ENCODE peak calls at places on chromosomes 4 and X, in ten cellular contexts. D is OCI-LY7, N is K562, V is hepatocyte, F is mucosa of descending colon, E is Caco-2, J is HCT116, H is thoracic aorta, Y is heart right ventricle, Z is fibroblast of lung. Q is an unnamed sample. For H3K36me3, the result is how much of the 10 kb centered on the place peaks cover.

GRCh38 chrX:114087543-114087942 is 496.3 kb upstream of the HTR2C start:
- DNase-seq in D (no peak), N (no peak), V (no peak), F (no peak), E (no peak), J (no peak), H (no peak), Y (no peak), Z (no peak), Q (no peak)

GRCh38 chr4:31655328-31655727 is 935.2 kb downstream of the PCDH7 start:
- DNase-seq in D (no peak), N (no peak), V (no peak), F (no peak), E (no peak), J (no peak), H (no peak), Y (no peak), Z (peak), Q (no peak)

GRCh38 chrX:30905325-30905724 is 16.3 kb upstream of the TAB3 start:
- DNase-seq in D (no peak), N (no peak), V (no peak), F (no peak), E (no peak), J (no peak), H (no peak), Y (no peak), Z (no peak), Q (no peak)

GRCh38 chr4:34422472-34422871 is 1821.8 kb downstream of the ARAP2 start:
- DNase-seq in D (no peak), N (no peak), V (peak), F (no peak), E (no peak), J (no peak), H (no peak), Y (no peak), Z (peak), Q (no peak)

GRCh38 chr4:83358410-83358809 is 23.8 kb upstream of the HPSE start:
- DNase-seq in D (no peak), N (no peak), V (peak), F (no peak), E (no peak), J (no peak), H (no peak), Y (no peak), Z (peak), Q (peak)

GRCh38 chr4:52657630-52658501 is 1.2 kb downstream of the USP46 start:
- DNase-seq in D (peak), N (peak), V (peak), F (no peak), E (no peak), J (peak), H (no peak), Y (no peak), Z (peak), Q (no peak)

GRCh38 chr4:4395849-4396627 is 9.1 kb downstream of the NSG1 start:
- DNase-seq in D (peak), N (no peak), V (peak), F (no peak), E (no peak), J (no peak), H (no peak), Y (no peak), Z (peak), Q (no peak)

GRCh38 chr4:144709793-144710525 is 64.0 kb downstream of the HHIP start:
- DNase-seq in D (no peak), N (no peak), V (peak), F (no peak), E (no peak), J (peak), H (no peak), Y (peak), Z (no peak), Q (peak)

GRCh38 chr4:105944535-105944934 is 49.3 kb downstream of the NPNT start:
- DNase-seq in D (no peak), N (no peak), V (no peak), F (no peak), E (no peak), J (no peak), H (no peak), Y (peak), Z (peak), Q (no peak)

GRCh38 chrX:140712413-140713173 is 3.0 kb downstream of the LINC00632 start:
- DNase-seq in D (no peak), N (no peak), V (peak), F (peak), E (peak), J (no peak), H (peak), Y (peak), Z (peak), Q (peak)

GRCh38 chr4:65482410-65482809 is 187.9 kb downstream of the EPHA5 start:
- DNase-seq in D (no peak), N (no peak), V (no peak), F (no peak), E (no peak), J (no peak), H (no peak), Y (no peak), Z (no peak), Q (peak)

GRCh38 chr4:165838575-165838974 is 34.5 kb upstream of the TLL1 start:
- DNase-seq in D (no peak), N (no peak), V (no peak), F (no peak), E (no peak), J (no peak), H (no peak), Y (peak), Z (no peak), Q (no peak)

GRCh38 chr4:104015680-104016079 is 295.9 kb upstream of the TACR3 start:
- DNase-seq in D (peak), N (no peak), V (peak), F (no peak), E (no peak), J (peak), H (no peak), Y (no peak), Z (no peak), Q (no peak)

GRCh38 chrX:112866175-112866574 is 25.5 kb upstream of the AMOT start:
- DNase-seq in D (no peak), N (no peak), V (peak), F (no peak), E (no peak), J (no peak), H (no peak), Y (no peak), Z (peak), Q (no peak)

GRCh38 chrX:26918633-26919032 is 544.5 kb downstream of the PPP4R3C start:
- DNase-seq in D (peak), N (no peak), V (peak), F (no peak), E (peak), J (peak), H (no peak), Y (no peak), Z (peak), Q (no peak)

GRCh38 chr4:140567722-140568121 is 1.0 kb downstream of the UCP1 start:
- DNase-seq in D (no peak), N (no peak), V (peak), F (peak), E (no peak), J (no peak), H (no peak), Y (no peak), Z (peak), Q (no peak)

GRCh38 chr4:145484240-145484846 is 2.7 kb downstream of the SMAD1 start:
- DNase-seq in D (no peak), N (no peak), V (no peak), F (no peak), E (no peak), J (no peak), H (no peak), Y (no peak), Z (no peak), Q (no peak)

DNA sequence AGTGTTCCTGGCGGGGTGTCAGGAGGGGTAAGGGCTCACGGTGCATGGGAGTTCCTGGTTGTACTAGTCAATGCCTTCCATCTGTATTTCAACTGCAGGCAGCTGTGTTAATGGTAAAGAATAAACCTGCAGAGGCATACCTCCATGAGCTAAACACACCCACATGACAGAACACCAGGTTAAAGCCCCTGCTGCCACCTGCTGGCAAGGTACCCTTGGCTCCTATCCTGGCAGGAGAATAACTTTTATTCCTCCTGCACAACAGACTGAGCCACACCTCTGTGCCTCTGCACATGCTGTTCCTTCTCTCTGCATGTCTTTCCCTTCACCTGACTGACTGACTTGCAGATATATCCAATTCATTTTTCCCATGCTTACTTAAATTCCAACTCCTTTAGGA is 11.1 kb downstream of the ITIH6 start:
- DNase-seq in D (peak), N (no peak), V (no peak), F (peak), E (no peak), J (no peak), H (no peak), Y (no peak), Z (no peak), Q (no peak)
- TF ChIP-seq CTCF in D (peak), N (peak), V (peak), F (no peak), E (peak), J (peak), H (no peak), Y (peak), Z (no peak), Q (no peak)

GRCh38 chrX:41144873-41145272 is 59.6 kb downstream of the USP9X start:
- DNase-seq in D (no peak), N (no peak), V (no peak), F (no peak), E (no peak), J (no peak), H (no peak), Y (no peak), Z (no peak), Q (no peak)

GRCh38 chrX:41145920-41146608 is 60.8 kb downstream of the USP9X start:
- DNase-seq in D (no peak), N (no peak), V (peak), F (no peak), E (no peak), J (peak), H (no peak), Y (no peak), Z (peak), Q (peak)

GRCh38 chrX:41150043-41150442 is 64.8 kb downstream of the USP9X start:
- DNase-seq in D (no peak), N (no peak), V (no peak), F (no peak), E (no peak), J (no peak), H (no peak), Y (no peak), Z (no peak), Q (no peak)

GRCh38 chrX:41152221-41152620 is 67.0 kb downstream of the USP9X start:
- DNase-seq in D (no peak), N (no peak), V (no peak), F (no peak), E (no peak), J (no peak), H (no peak), Y (no peak), Z (no peak), Q (no peak)

DNA sequence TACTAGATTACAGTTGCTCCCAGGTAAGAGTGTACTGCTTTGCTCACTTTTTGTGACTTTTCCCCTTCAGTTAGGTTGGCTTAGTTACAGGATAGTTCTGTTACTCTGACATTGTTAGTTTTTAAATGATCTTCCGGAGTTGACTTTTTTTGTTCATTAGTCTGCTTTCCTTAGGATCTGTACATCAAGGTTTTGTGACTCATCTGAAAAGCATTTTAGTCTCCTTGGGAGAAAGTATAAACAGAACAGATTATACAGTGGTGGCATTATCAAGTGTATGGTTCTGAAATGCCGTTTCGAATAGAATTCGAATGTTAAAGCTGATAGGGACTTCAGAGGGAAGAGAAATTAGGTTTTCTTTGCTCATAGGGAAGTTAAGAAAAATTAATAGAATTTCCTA is 63.3 kb downstream of the USP9X start:
- DNase-seq in D (no peak), N (no peak), V (no peak), F (no peak), E (no peak), J (no peak), H (no peak), Y (no peak), Z (peak), Q (peak)
- H3K36me3 ChIP-seq in D (half or more), N (half or more), V (under half), F (under half), E (under half), J (under half), H (under half), Y (half or more), Z (under half), Q (under half)

DNA sequence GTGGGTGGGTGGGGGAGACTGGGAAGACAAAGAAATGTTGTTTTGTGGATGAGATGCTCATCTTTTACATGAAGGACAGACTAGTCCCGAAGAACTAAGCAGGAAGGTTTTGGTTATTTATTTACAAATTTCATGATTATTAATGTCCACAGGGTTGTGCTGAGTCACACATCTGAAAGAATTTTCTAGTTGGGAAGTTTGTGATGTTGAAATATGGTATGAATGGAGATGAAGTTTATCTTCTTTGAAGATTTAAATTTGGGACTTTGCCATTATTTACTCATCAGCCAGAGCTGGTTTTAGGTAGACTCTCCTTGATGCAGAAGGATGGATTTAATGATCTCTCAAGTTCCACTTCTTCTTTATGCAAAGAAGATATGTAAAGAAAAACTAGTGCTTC is 75.5 kb downstream of the MOSPD2 start:
- DNase-seq in D (no peak), N (no peak), V (no peak), F (no peak), E (no peak), J (no peak), H (no peak), Y (no peak), Z (no peak), Q (no peak)
- H3K4me3 ChIP-seq in D (no peak), N (no peak), V (no peak), F (no peak), E (no peak), J (no peak), H (no peak), Y (no peak), Z (no peak), Q (no peak)

GRCh38 chr4:156378053-156378665 is 424.5 kb upstream of the CTSO start:
- DNase-seq in D (peak), N (no peak), V (peak), F (no peak), E (no peak), J (peak), H (no peak), Y (peak), Z (peak), Q (no peak)
- TF ChIP-seq CTCF in D (peak), N (no peak), V (peak), F (peak), E (no peak), J (peak), H (peak), Y (peak), Z (peak), Q (peak)

DNA sequence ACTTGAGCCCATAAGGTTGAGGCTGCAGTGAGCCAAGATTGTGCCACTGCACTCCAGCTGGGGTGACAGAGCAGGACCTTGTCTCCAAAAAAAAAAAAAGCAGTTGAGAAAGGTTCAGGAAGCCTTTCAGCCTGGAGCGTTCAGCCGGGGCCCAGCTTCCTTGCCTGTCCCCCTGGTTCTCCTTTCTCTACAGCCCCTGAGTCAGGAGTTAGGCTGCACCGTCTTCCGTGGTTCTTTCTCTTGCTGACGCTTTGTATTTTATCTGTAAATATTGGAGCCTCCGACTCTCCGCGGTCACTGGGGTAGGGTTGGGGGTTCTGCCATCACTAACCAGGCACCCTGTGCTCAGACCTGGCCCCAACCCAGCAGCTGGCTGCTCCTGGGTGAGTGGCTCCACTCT is 13.8 kb upstream of the UVSSA start:
- DNase-seq in D (no peak), N (no peak), V (no peak), F (no peak), E (no peak), J (no peak), H (no peak), Y (no peak), Z (no peak), Q (no peak)
- H3K36me3 ChIP-seq in D (half or more), N (half or more), V (under half), F (under half), E (under half), J (under half), H (under half), Y (half or more), Z (under half), Q (under half)

GRCh38 chr4:56531149-56531770 is 25.7 kb downstream of the ARL9 start:
- DNase-seq in D (no peak), N (no peak), V (no peak), F (no peak), E (no peak), J (no peak), H (no peak), Y (no peak), Z (no peak), Q (no peak)

GRCh38 chr4:56535915-56536314 is 30.3 kb downstream of the ARL9 start:
- DNase-seq in D (no peak), N (no peak), V (no peak), F (no peak), E (no peak), J (no peak), H (no peak), Y (no peak), Z (no peak), Q (no peak)

GRCh38 chr4:56532239-56532638 is 26.6 kb downstream of the ARL9 start:
- DNase-seq in D (no peak), N (no peak), V (no peak), F (no peak), E (no peak), J (no peak), H (no peak), Y (no peak), Z (no peak), Q (no peak)

GRCh38 chr4:56530269-56531148 is 24.9 kb downstream of the ARL9 start:
- DNase-seq in D (no peak), N (peak), V (peak), F (peak), E (peak), J (peak), H (peak), Y (peak), Z (peak), Q (peak)

GRCh38 chr4:56531823-56532222 is 26.2 kb downstream of the ARL9 start:
- DNase-seq in D (no peak), N (no peak), V (no peak), F (no peak), E (no peak), J (no peak), H (no peak), Y (no peak), Z (no peak), Q (no peak)
- H3K4me3 ChIP-seq in D (no peak), N (peak), V (no peak), F (no peak), E (no peak), J (no peak), H (no peak), Y (no peak), Z (no peak), Q (no peak)

GRCh38 chr4:7186081-7186480 is 6.3 kb upstream of the SORCS2 start:
- DNase-seq in D (peak), N (peak), V (peak), F (no peak), E (no peak), J (no peak), H (no peak), Y (no peak), Z (no peak), Q (no peak)
- TF ChIP-seq CTCF in D (peak), N (peak), V (peak), F (no peak), E (peak), J (peak), H (no peak), Y (peak), Z (peak), Q (peak)

DNA sequence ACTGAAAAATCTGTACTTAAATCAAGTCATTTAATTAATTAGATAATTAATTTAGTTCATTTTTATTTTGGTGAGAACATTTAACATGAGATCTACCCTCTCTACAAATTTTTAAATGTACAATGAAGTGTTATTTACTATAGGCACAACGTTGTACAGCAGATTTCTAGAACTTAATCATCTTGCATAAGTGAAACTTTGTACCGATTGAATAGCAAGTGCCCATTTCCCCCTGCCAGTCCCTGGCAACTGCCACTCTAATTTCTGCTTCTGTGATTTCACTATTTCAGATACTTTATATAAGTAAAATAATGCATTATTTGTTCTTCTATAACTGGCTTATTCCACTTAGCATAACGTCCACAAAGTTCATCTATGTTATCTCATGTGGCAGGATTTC is 50.1 kb upstream of the SYTL5 start:
- DNase-seq in D (no peak), N (no peak), V (no peak), F (no peak), E (no peak), J (no peak), H (no peak), Y (no peak), Z (no peak), Q (no peak)
- H3K36me3 ChIP-seq in D (under half), N (under half), V (under half), F (under half), E (under half), J (under half), H (under half), Y (under half), Z (under half), Q (under half)

GRCh38 chrX:19882066-19882775 is 5.2 kb downstream of the SH3KBP1 start:
- DNase-seq in D (no peak), N (no peak), V (no peak), F (no peak), E (no peak), J (no peak), H (no peak), Y (no peak), Z (no peak), Q (no peak)
- H3K4me3 ChIP-seq in D (no peak), N (no peak), V (no peak), F (no peak), E (no peak), J (no peak), H (no peak), Y (no peak), Z (no peak), Q (no peak)

DNA sequence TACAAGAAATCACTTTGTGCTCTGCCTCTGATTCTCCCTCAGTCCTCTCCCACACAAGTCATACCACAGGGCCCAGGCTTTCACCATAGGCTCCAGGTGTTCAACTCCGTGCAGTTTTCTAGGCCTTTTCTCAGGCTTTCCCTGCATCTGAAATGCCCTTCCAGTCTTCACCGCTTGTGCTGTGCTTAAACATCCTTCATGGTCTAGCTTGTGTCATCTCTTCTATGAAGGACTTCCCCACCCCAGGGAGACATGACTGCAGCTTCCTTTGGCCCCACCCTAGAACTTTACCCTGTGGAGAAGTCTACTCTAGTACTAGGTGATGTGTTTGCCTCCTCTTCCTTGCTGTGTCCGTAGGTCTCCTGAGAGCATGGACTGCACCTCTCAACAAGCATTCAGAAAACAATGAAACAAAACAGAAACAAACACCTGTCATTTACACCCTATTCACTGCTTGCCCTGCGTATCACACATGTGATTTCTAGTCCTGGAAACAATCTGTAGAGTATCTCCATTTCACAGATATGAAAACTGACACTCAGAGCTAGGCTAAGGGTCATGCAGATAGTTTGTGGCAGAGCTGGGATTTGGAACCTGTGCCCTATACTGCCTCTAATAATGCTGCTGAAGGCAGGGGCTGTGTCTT is 22.7 kb upstream of the LEF1 start:
- DNase-seq in D (no peak), N (no peak), V (no peak), F (no peak), E (no peak), J (no peak), H (no peak), Y (no peak), Z (no peak), Q (no peak)
- TF ChIP-seq CTCF in D (no peak), N (no peak), V (no peak), F (no peak), E (no peak), J (no peak), H (no peak), Y (no peak), Z (no peak), Q (no peak)